ENCODE peak calls at places on chromosomes 4 and X, in ten cellular contexts. B is GM23338, J is OCI-LY7, L is GM23248, G is PC-3, F is PC-9, O is hepatocyte, W is Karpas-422, T is HCT116, S is SK-N-SH. D is an unnamed sample. For H3K9me2, the result is how much of the 10 kb centered on the place peaks cover.

GRCh38 chr4:186297013-186297645 is 31.1 kb downstream of the F11 start:
- DNase-seq in G (peak), L (peak), T (peak), F (no peak), S (peak), W (peak), J (peak), B (peak), O (peak), D (peak)

GRCh38 chrX:105651052-105651451 is 171.3 kb upstream of the NRK start:
- DNase-seq in F (no peak), L (no peak), W (no peak), T (no peak), G (no peak), B (no peak), O (no peak), J (no peak), S (no peak), D (no peak)

GRCh38 chrX:122622800-122623199 is 561.3 kb upstream of the GRIA3 start:
- DNase-seq in T (no peak), S (no peak), F (no peak), J (no peak), B (no peak), W (no peak), O (no peak), L (no peak), G (no peak), D (no peak)

GRCh38 chrX:37918168-37918567 is 70.8 kb upstream of the DYNLT3 start:
- DNase-seq in W (no peak), B (no peak), L (no peak), J (no peak), T (no peak), G (no peak), F (no peak), O (no peak), S (no peak), D (no peak)

GRCh38 chrX:19361701-19362100 is 18.0 kb downstream of the PDHA1 start:
- DNase-seq in T (no peak), G (no peak), F (no peak), B (no peak), L (no peak), W (no peak), S (no peak), O (no peak), J (no peak), D (no peak)

GRCh38 chr4:98374643-98375042 is 113.5 kb downstream of the RAP1GDS1 start:
- DNase-seq in O (no peak), F (no peak), T (no peak), L (no peak), G (no peak), J (no peak), W (no peak), B (no peak), S (no peak), D (no peak)

GRCh38 chr4:88138561-88138960 is 19.9 kb downstream of the ABCG2 start:
- DNase-seq in O (peak), T (no peak), L (peak), G (peak), B (no peak), S (no peak), W (no peak), J (no peak), F (no peak), D (no peak)

GRCh38 chr4:71709961-71710360 is 73.9 kb downstream of the GC start:
- DNase-seq in T (no peak), S (no peak), W (no peak), O (no peak), J (no peak), G (peak), F (no peak), L (peak), B (peak), D (no peak)

GRCh38 chrX:103913356-103914020 is 48.9 kb upstream of the TMSB15B start:
- DNase-seq in S (no peak), W (no peak), B (peak), O (no peak), J (no peak), G (peak), F (no peak), L (peak), T (no peak), D (no peak)

GRCh38 chr4:4541040-4541631 is 712 bp downstream of the STX18 start:
- DNase-seq in L (peak), S (no peak), O (peak), J (peak), W (peak), T (no peak), F (peak), B (no peak), G (peak), D (peak)

GRCh38 chr4:83358410-83358809 is 23.8 kb upstream of the HPSE start:
- DNase-seq in J (no peak), B (no peak), W (no peak), T (no peak), L (peak), F (no peak), S (no peak), G (peak), O (peak), D (no peak)

GRCh38 chr4:83356899-83357661 is 22.4 kb upstream of the HPSE start:
- DNase-seq in L (peak), B (no peak), O (peak), W (no peak), S (no peak), T (peak), F (no peak), J (no peak), G (peak), D (no peak)

GRCh38 chr4:83348074-83348473 is 13.4 kb upstream of the HPSE start:
- DNase-seq in O (no peak), J (no peak), W (no peak), F (no peak), G (no peak), L (no peak), T (no peak), B (no peak), S (no peak), D (no peak)

DNA sequence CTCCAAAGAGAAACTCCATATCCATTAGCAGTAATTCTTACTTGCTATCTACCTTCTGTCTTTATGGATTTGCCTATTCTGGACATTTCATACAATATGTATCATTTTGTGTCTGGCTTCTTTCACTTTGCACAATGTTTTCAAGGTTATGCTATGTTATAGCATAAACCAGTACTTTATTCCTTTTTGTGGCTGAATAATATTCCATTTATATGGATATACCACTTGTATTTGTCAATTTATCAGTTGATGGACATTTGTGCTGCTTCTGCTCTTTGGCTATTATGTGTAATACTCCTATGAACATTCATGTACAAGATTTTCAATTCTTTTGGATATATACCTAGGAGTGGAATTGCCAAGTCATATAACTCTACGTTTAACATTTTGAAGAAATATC is 18.9 kb upstream of the HPSE start:
- DNase-seq in L (no peak), W (no peak), F (no peak), G (no peak), T (no peak), O (no peak), S (no peak), B (no peak), J (no peak), D (no peak)
- H3K9me2 ChIP-seq in L (under half), W (under half), F (under half), G (under half), T (under half), O (under half), S (under half), B (under half), J (under half), D (under half)

DNA sequence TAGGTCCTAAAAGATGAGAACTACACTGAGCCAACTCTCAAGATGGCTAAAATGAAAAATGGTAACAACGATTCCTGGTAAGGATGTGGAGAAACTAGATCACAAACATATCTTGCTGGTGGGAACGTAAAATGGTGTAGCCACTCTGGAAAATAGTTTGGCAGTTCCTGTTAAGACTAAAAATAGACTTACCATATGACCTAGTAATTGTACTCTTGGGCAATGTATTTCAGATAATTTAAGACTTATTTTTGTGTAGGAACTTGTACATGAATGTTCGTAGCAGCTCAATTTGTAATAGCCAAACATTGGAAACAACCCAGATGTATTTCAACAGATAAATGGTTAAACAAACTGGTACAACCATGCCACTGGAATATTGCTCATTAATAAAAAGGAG is 106.2 kb downstream of the HDAC8 start:
- DNase-seq in F (no peak), O (no peak), T (no peak), W (no peak), J (no peak), B (no peak), L (no peak), G (no peak), S (no peak), D (no peak)
- H3K9me2 ChIP-seq in F (under half), O (under half), T (under half), W (under half), J (under half), B (under half), L (under half), G (under half), S (under half), D (under half)

DNA sequence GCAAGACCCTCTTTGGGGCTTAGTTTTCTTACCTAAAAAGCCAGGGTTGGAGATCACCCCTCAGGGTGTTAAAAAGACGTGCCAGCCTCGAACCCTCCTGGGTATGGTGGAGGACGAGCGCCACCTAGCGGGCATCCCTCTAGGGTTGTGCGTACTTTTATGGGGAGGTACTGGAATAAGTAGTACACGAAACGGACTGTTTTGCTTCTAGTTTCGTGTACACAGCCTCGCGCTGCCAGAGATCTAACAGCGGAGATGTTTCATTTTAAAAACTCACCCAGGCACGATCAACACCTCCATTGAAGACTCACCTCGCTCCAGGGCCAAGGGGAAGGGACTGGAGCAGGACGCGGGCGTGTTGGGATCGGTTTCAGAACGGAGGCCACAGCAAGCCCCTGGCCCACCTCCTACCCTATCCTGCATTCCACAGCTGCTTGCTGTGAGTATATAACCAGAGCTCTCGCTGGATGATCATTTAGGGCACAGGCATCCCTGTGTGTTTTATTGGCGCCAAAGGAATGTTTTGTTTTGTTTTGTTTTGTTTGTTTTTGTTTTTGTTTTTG is 4.8 kb upstream of the NKX3-2 start:
- DNase-seq in L (peak), T (peak), S (peak), F (peak), J (peak), O (peak), W (peak), B (peak), G (peak), D (peak)
- H3K9me2 ChIP-seq in L (under half), T (under half), S (under half), F (under half), J (under half), O (under half), W (under half), B (under half), G (under half), D (under half)

GRCh38 chr4:106362426-106362825 is 6.2 kb downstream of the GIMD1 start:
- DNase-seq in F (no peak), T (no peak), J (no peak), B (no peak), S (no peak), G (no peak), O (no peak), L (no peak), W (no peak), D (no peak)
- H3K9me2 ChIP-seq in F (under half), T (under half), J (under half), B (under half), S (under half), G (under half), O (under half), L (under half), W (under half), D (under half)

GRCh38 chrX:13711141-13711540 is 22.2 kb downstream of the RAB9A start:
- DNase-seq in F (no peak), L (no peak), W (no peak), G (no peak), T (no peak), B (no peak), O (no peak), J (no peak), S (no peak), D (no peak)
- H3K9me2 ChIP-seq in F (under half), L (under half), W (under half), G (under half), T (under half), B (under half), O (under half), J (under half), S (under half), D (under half)

GRCh38 chrX:38988301-38988700 is 187.0 kb downstream of the MID1IP1 start:
- DNase-seq in T (no peak), F (no peak), W (no peak), J (no peak), B (no peak), S (no peak), L (no peak), G (no peak), O (no peak), D (no peak)

GRCh38 chrX:38986586-38986985 is 185.3 kb downstream of the MID1IP1 start:
- DNase-seq in F (no peak), L (no peak), S (no peak), W (no peak), T (no peak), B (peak), O (no peak), J (no peak), G (no peak), D (no peak)

GRCh38 chrX:38987135-38987780 is 186.0 kb downstream of the MID1IP1 start:
- DNase-seq in O (no peak), F (no peak), L (no peak), B (no peak), S (peak), W (no peak), J (no peak), T (no peak), G (peak), D (no peak)

GRCh38 chrX:38993500-38993899 is 192.2 kb downstream of the MID1IP1 start:
- DNase-seq in L (no peak), W (no peak), F (no peak), O (no peak), S (no peak), J (no peak), G (no peak), T (no peak), B (no peak), D (no peak)

DNA sequence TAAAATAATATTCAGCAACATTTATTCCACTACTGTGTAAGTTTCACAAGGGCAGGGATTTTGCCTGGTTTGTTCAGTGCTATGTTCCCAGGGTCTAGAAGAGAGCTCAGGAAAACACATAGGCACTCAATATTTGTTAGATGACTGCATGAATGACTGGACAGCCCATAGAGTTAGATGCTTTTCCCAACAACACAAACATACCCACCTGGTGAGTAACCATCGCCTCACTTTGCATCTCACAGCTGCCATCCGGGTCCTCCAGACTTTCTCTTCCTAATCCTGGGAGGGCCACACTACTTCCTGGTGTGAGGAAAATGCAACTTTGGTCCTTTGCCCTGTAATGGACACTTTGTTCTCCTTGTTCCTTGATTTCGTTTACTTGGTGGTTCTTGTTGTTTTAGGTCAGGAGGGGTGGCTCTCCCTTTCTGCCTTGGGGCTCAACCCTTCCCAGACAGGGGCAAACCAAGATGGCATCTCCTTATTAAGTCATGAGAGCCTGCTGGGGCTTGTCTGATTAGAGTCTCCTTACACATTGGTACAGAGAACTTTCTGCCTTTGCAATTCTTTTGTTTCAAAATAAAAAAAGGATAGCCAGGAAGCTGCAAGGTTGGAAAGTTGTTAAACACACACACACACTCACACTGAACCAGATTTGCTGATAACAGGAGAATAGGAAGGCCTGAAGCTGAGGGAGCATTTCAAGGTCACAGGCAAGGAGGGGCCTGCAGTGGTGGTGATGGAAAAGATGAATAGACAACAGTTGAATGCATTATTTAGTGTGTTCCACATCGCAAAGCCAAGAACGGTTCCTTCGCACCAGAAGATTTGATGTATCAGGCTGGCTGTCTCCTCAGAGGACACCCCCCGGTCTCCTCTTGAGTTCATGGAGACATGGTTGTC is 190.6 kb downstream of the MID1IP1 start:
- DNase-seq in L (peak), W (no peak), S (no peak), J (no peak), T (no peak), G (peak), O (no peak), B (no peak), F (no peak), D (no peak)
- H3K9me2 ChIP-seq in L (under half), W (under half), S (under half), J (under half), T (under half), G (under half), O (under half), B (under half), F (under half), D (under half)